ENCODE peak calls at places on chromosome 18, in nine cellular contexts. One of them, this sample, is unnamed.

GRCh38 chr18:69684789-69685188 is 262.9 kb downstream of the CD226 start:
- DNase-seq in astrocyte of the spinal cord: no peak
- DNase-seq in SJCRH30: no peak
- DNase-seq in transverse colon: no peak
- DNase-seq in dorsolateral prefrontal cortex: no peak
- DNase-seq in IMR-90: no peak
- DNase-seq in neural progenitor cell: no peak
- DNase-seq in cardiac muscle cell: no peak
- DNase-seq in CD8-positive, alpha-beta memory T cell: no peak
- DNase-seq in this sample: no peak

GRCh38 chr18:27717816-27718215 is 459.1 kb downstream of the CDH2 start:
- DNase-seq in astrocyte of the spinal cord: no peak
- DNase-seq in SJCRH30: no peak
- DNase-seq in transverse colon: no peak
- DNase-seq in dorsolateral prefrontal cortex: no peak
- DNase-seq in IMR-90: no peak
- DNase-seq in neural progenitor cell: no peak
- DNase-seq in cardiac muscle cell: no peak
- DNase-seq in CD8-positive, alpha-beta memory T cell: no peak
- DNase-seq in this sample: no peak

GRCh38 chr18:37565985-37566478 is 434 bp upstream of the CELF4 start:
- DNase-seq in astrocyte of the spinal cord: peak
- DNase-seq in SJCRH30: no peak
- DNase-seq in transverse colon: no peak
- DNase-seq in dorsolateral prefrontal cortex: peak
- DNase-seq in IMR-90: peak
- DNase-seq in neural progenitor cell: peak
- DNase-seq in cardiac muscle cell: peak
- DNase-seq in CD8-positive, alpha-beta memory T cell: no peak
- DNase-seq in this sample: peak

GRCh38 chr18:37553633-37554398 is 11.8 kb downstream of the CELF4 start:
- DNase-seq in astrocyte of the spinal cord: no peak
- DNase-seq in SJCRH30: no peak
- DNase-seq in transverse colon: no peak
- DNase-seq in dorsolateral prefrontal cortex: no peak
- DNase-seq in IMR-90: no peak
- DNase-seq in neural progenitor cell: peak
- DNase-seq in cardiac muscle cell: peak
- DNase-seq in CD8-positive, alpha-beta memory T cell: no peak
- DNase-seq in this sample: peak

GRCh38 chr18:58161659-58162058 is 117.6 kb downstream of the NEDD4L start:
- DNase-seq in astrocyte of the spinal cord: no peak
- DNase-seq in SJCRH30: peak
- DNase-seq in transverse colon: peak
- DNase-seq in dorsolateral prefrontal cortex: no peak
- DNase-seq in IMR-90: no peak
- DNase-seq in neural progenitor cell: peak
- DNase-seq in cardiac muscle cell: peak
- DNase-seq in CD8-positive, alpha-beta memory T cell: no peak
- DNase-seq in this sample: no peak

GRCh38 chr18:63604791-63605567 is 17.8 kb downstream of the SERPINB13 start:
- DNase-seq in astrocyte of the spinal cord: peak
- DNase-seq in SJCRH30: peak
- DNase-seq in transverse colon: no peak
- DNase-seq in dorsolateral prefrontal cortex: no peak
- DNase-seq in IMR-90: peak
- DNase-seq in neural progenitor cell: no peak
- DNase-seq in cardiac muscle cell: no peak
- DNase-seq in CD8-positive, alpha-beta memory T cell: no peak
- DNase-seq in this sample: no peak

GRCh38 chr18:61852496-61852895 is 40.3 kb downstream of the RNF152 start:
- DNase-seq in astrocyte of the spinal cord: no peak
- DNase-seq in SJCRH30: no peak
- DNase-seq in transverse colon: no peak
- DNase-seq in dorsolateral prefrontal cortex: no peak
- DNase-seq in IMR-90: no peak
- DNase-seq in neural progenitor cell: no peak
- DNase-seq in cardiac muscle cell: no peak
- DNase-seq in CD8-positive, alpha-beta memory T cell: no peak
- DNase-seq in this sample: no peak

GRCh38 chr18:22471546-22472131 is 53.9 kb upstream of the CTAGE1 start:
- DNase-seq in astrocyte of the spinal cord: peak
- DNase-seq in SJCRH30: no peak
- DNase-seq in transverse colon: no peak
- DNase-seq in dorsolateral prefrontal cortex: no peak
- DNase-seq in IMR-90: peak
- DNase-seq in neural progenitor cell: no peak
- DNase-seq in cardiac muscle cell: peak
- DNase-seq in CD8-positive, alpha-beta memory T cell: no peak
- DNase-seq in this sample: no peak

GRCh38 chr18:11785444-11786055 is 65.7 kb upstream of the CHMP1B start:
- DNase-seq in astrocyte of the spinal cord: no peak
- DNase-seq in SJCRH30: no peak
- DNase-seq in transverse colon: no peak
- DNase-seq in dorsolateral prefrontal cortex: no peak
- DNase-seq in IMR-90: no peak
- DNase-seq in neural progenitor cell: peak
- DNase-seq in cardiac muscle cell: peak
- DNase-seq in CD8-positive, alpha-beta memory T cell: no peak
- DNase-seq in this sample: no peak

GRCh38 chr18:7230646-7231349 is at the start of gene LRRC30:
- DNase-seq in astrocyte of the spinal cord: no peak
- DNase-seq in SJCRH30: peak
- DNase-seq in transverse colon: no peak
- DNase-seq in dorsolateral prefrontal cortex: no peak
- DNase-seq in IMR-90: no peak
- DNase-seq in neural progenitor cell: no peak
- DNase-seq in cardiac muscle cell: no peak
- DNase-seq in CD8-positive, alpha-beta memory T cell: no peak
- DNase-seq in this sample: no peak

GRCh38 chr18:33577688-33578370 is at the start of gene ASXL3:
- DNase-seq in astrocyte of the spinal cord: no peak
- DNase-seq in SJCRH30: peak
- DNase-seq in transverse colon: peak
- DNase-seq in dorsolateral prefrontal cortex: peak
- DNase-seq in IMR-90: no peak
- DNase-seq in neural progenitor cell: peak
- DNase-seq in cardiac muscle cell: peak
- DNase-seq in CD8-positive, alpha-beta memory T cell: no peak
- DNase-seq in this sample: peak

GRCh38 chr18:48619016-48619415 is 80.2 kb downstream of the CTIF start:
- DNase-seq in astrocyte of the spinal cord: no peak
- DNase-seq in SJCRH30: no peak
- DNase-seq in transverse colon: no peak
- DNase-seq in dorsolateral prefrontal cortex: no peak
- DNase-seq in IMR-90: peak
- DNase-seq in neural progenitor cell: no peak
- DNase-seq in cardiac muscle cell: no peak
- DNase-seq in CD8-positive, alpha-beta memory T cell: no peak
- DNase-seq in this sample: no peak

GRCh38 chr18:48826806-48827205 is 124.0 kb downstream of the SMAD7 start:
- DNase-seq in astrocyte of the spinal cord: no peak
- DNase-seq in SJCRH30: no peak
- DNase-seq in transverse colon: no peak
- DNase-seq in dorsolateral prefrontal cortex: peak
- DNase-seq in IMR-90: no peak
- DNase-seq in neural progenitor cell: no peak
- DNase-seq in cardiac muscle cell: no peak
- DNase-seq in CD8-positive, alpha-beta memory T cell: no peak
- DNase-seq in this sample: peak

GRCh38 chr18:48732767-48733424 is 194.1 kb downstream of the CTIF start:
- DNase-seq in astrocyte of the spinal cord: no peak
- DNase-seq in SJCRH30: no peak
- DNase-seq in transverse colon: no peak
- DNase-seq in dorsolateral prefrontal cortex: no peak
- DNase-seq in IMR-90: no peak
- DNase-seq in neural progenitor cell: no peak
- DNase-seq in cardiac muscle cell: no peak
- DNase-seq in CD8-positive, alpha-beta memory T cell: no peak
- DNase-seq in this sample: no peak

GRCh38 chr18:59813942-59814341 is 85.9 kb upstream of the PMAIP1 start:
- DNase-seq in astrocyte of the spinal cord: peak
- DNase-seq in SJCRH30: no peak
- DNase-seq in transverse colon: no peak
- DNase-seq in dorsolateral prefrontal cortex: no peak
- DNase-seq in IMR-90: peak
- DNase-seq in neural progenitor cell: no peak
- DNase-seq in cardiac muscle cell: no peak
- DNase-seq in CD8-positive, alpha-beta memory T cell: no peak
- DNase-seq in this sample: no peak

GRCh38 chr18:12820526-12820925 is 63.5 kb downstream of the PTPN2 start:
- DNase-seq in astrocyte of the spinal cord: no peak
- DNase-seq in SJCRH30: no peak
- DNase-seq in transverse colon: no peak
- DNase-seq in dorsolateral prefrontal cortex: no peak
- DNase-seq in IMR-90: no peak
- DNase-seq in neural progenitor cell: no peak
- DNase-seq in cardiac muscle cell: no peak
- DNase-seq in CD8-positive, alpha-beta memory T cell: no peak
- DNase-seq in this sample: no peak

GRCh38 chr18:41814651-41815050 is 140.4 kb upstream of the PIK3C3 start:
- DNase-seq in astrocyte of the spinal cord: peak
- DNase-seq in SJCRH30: no peak
- DNase-seq in transverse colon: no peak
- DNase-seq in dorsolateral prefrontal cortex: no peak
- DNase-seq in IMR-90: no peak
- DNase-seq in neural progenitor cell: no peak
- DNase-seq in cardiac muscle cell: no peak
- DNase-seq in CD8-positive, alpha-beta memory T cell: no peak
- DNase-seq in this sample: no peak

GRCh38 chr18:26703170-26703933 is 155.0 kb upstream of the KCTD1 start:
- DNase-seq in astrocyte of the spinal cord: no peak
- DNase-seq in SJCRH30: no peak
- DNase-seq in transverse colon: peak
- DNase-seq in dorsolateral prefrontal cortex: no peak
- DNase-seq in IMR-90: no peak
- DNase-seq in neural progenitor cell: no peak
- DNase-seq in cardiac muscle cell: no peak
- DNase-seq in CD8-positive, alpha-beta memory T cell: no peak
- DNase-seq in this sample: no peak
- H3K4me3 ChIP-seq in astrocyte of the spinal cord: no peak
- H3K4me3 ChIP-seq in SJCRH30: no peak
- H3K4me3 ChIP-seq in transverse colon: no peak
- H3K4me3 ChIP-seq in dorsolateral prefrontal cortex: no peak
- H3K4me3 ChIP-seq in IMR-90: no peak
- H3K4me3 ChIP-seq in neural progenitor cell: no peak
- H3K4me3 ChIP-seq in cardiac muscle cell: no peak
- H3K4me3 ChIP-seq in CD8-positive, alpha-beta memory T cell: no peak
- H3K4me3 ChIP-seq in this sample: no peak

GRCh38 chr18:55859116-55859515 is 271.1 kb upstream of the TCF4 start:
- DNase-seq in astrocyte of the spinal cord: no peak
- DNase-seq in SJCRH30: peak
- DNase-seq in transverse colon: no peak
- DNase-seq in dorsolateral prefrontal cortex: no peak
- DNase-seq in IMR-90: no peak
- DNase-seq in neural progenitor cell: no peak
- DNase-seq in cardiac muscle cell: no peak
- DNase-seq in CD8-positive, alpha-beta memory T cell: no peak
- DNase-seq in this sample: no peak

GRCh38 chr18:55861266-55861665 is 273.3 kb upstream of the TCF4 start:
- DNase-seq in astrocyte of the spinal cord: peak
- DNase-seq in SJCRH30: peak
- DNase-seq in transverse colon: no peak
- DNase-seq in dorsolateral prefrontal cortex: peak
- DNase-seq in IMR-90: peak
- DNase-seq in neural progenitor cell: peak
- DNase-seq in cardiac muscle cell: no peak
- DNase-seq in CD8-positive, alpha-beta memory T cell: no peak
- DNase-seq in this sample: no peak

GRCh38 chr18:55862693-55863485 is 274.9 kb upstream of the TCF4 start:
- DNase-seq in astrocyte of the spinal cord: no peak
- DNase-seq in SJCRH30: no peak
- DNase-seq in transverse colon: no peak
- DNase-seq in dorsolateral prefrontal cortex: no peak
- DNase-seq in IMR-90: no peak
- DNase-seq in neural progenitor cell: peak
- DNase-seq in cardiac muscle cell: no peak
- DNase-seq in CD8-positive, alpha-beta memory T cell: no peak
- DNase-seq in this sample: no peak

GRCh38 chr18:55868909-55869308 is 280.9 kb upstream of the TCF4 start:
- DNase-seq in astrocyte of the spinal cord: peak
- DNase-seq in SJCRH30: no peak
- DNase-seq in transverse colon: no peak
- DNase-seq in dorsolateral prefrontal cortex: no peak
- DNase-seq in IMR-90: peak
- DNase-seq in neural progenitor cell: no peak
- DNase-seq in cardiac muscle cell: no peak
- DNase-seq in CD8-positive, alpha-beta memory T cell: no peak
- DNase-seq in this sample: no peak

GRCh38 chr18:55863876-55864275 is 275.9 kb upstream of the TCF4 start:
- DNase-seq in astrocyte of the spinal cord: no peak
- DNase-seq in SJCRH30: peak
- DNase-seq in transverse colon: no peak
- DNase-seq in dorsolateral prefrontal cortex: no peak
- DNase-seq in IMR-90: peak
- DNase-seq in neural progenitor cell: no peak
- DNase-seq in cardiac muscle cell: no peak
- DNase-seq in CD8-positive, alpha-beta memory T cell: no peak
- DNase-seq in this sample: no peak
- H3K4me3 ChIP-seq in astrocyte of the spinal cord: no peak
- H3K4me3 ChIP-seq in SJCRH30: no peak
- H3K4me3 ChIP-seq in transverse colon: no peak
- H3K4me3 ChIP-seq in dorsolateral prefrontal cortex: no peak
- H3K4me3 ChIP-seq in IMR-90: no peak
- H3K4me3 ChIP-seq in neural progenitor cell: no peak
- H3K4me3 ChIP-seq in cardiac muscle cell: no peak
- H3K4me3 ChIP-seq in CD8-positive, alpha-beta memory T cell: no peak
- H3K4me3 ChIP-seq in this sample: no peak

GRCh38 chr18:26709897-26710296 is 155.6 kb downstream of the AQP4 start:
- DNase-seq in astrocyte of the spinal cord: no peak
- DNase-seq in SJCRH30: no peak
- DNase-seq in transverse colon: no peak
- DNase-seq in dorsolateral prefrontal cortex: no peak
- DNase-seq in IMR-90: no peak
- DNase-seq in neural progenitor cell: no peak
- DNase-seq in cardiac muscle cell: no peak
- DNase-seq in CD8-positive, alpha-beta memory T cell: no peak
- DNase-seq in this sample: no peak
- H3K4me3 ChIP-seq in astrocyte of the spinal cord: no peak
- H3K4me3 ChIP-seq in SJCRH30: no peak
- H3K4me3 ChIP-seq in transverse colon: no peak
- H3K4me3 ChIP-seq in dorsolateral prefrontal cortex: no peak
- H3K4me3 ChIP-seq in IMR-90: no peak
- H3K4me3 ChIP-seq in neural progenitor cell: no peak
- H3K4me3 ChIP-seq in cardiac muscle cell: no peak
- H3K4me3 ChIP-seq in CD8-positive, alpha-beta memory T cell: no peak
- H3K4me3 ChIP-seq in this sample: no peak

GRCh38 chr18:5144629-5145028 is 52.4 kb downstream of the AKAIN1 start:
- DNase-seq in astrocyte of the spinal cord: no peak
- DNase-seq in SJCRH30: no peak
- DNase-seq in transverse colon: no peak
- DNase-seq in dorsolateral prefrontal cortex: no peak
- DNase-seq in IMR-90: no peak
- DNase-seq in neural progenitor cell: no peak
- DNase-seq in cardiac muscle cell: no peak
- DNase-seq in CD8-positive, alpha-beta memory T cell: no peak
- DNase-seq in this sample: no peak
- H3K4me3 ChIP-seq in astrocyte of the spinal cord: no peak
- H3K4me3 ChIP-seq in SJCRH30: no peak
- H3K4me3 ChIP-seq in transverse colon: no peak
- H3K4me3 ChIP-seq in dorsolateral prefrontal cortex: no peak
- H3K4me3 ChIP-seq in IMR-90: no peak
- H3K4me3 ChIP-seq in neural progenitor cell: no peak
- H3K4me3 ChIP-seq in cardiac muscle cell: no peak
- H3K4me3 ChIP-seq in CD8-positive, alpha-beta memory T cell: no peak
- H3K4me3 ChIP-seq in this sample: no peak